ENCODE peak calls at places on chromosomes 11 and 22, in five cellular contexts. S is GM23338, H is AG09319, R is GM20000, B is GM13977. U is an unnamed sample.

GRCh38 chr11:95542868-95543551 is 246.6 kb downstream of the FAM76B start:
- DNase-seq in R (no peak), H (no peak), B (no peak), S (no peak), U (no peak)

GRCh38 chr22:37647928-37648327 is 8.5 kb downstream of the SH3BP1 start:
- DNase-seq in H (no peak), R (no peak), B (no peak), S (no peak), U (no peak)

GRCh38 chr22:38782402-38783094 is 11.4 kb downstream of the DNAL4 start:
- DNase-seq in B (peak), S (no peak), H (no peak), R (no peak), U (peak)

GRCh38 chr11:86673055-86673843 is 833 bp upstream of the ME3 start:
- DNase-seq in R (no peak), H (no peak), S (no peak), B (no peak), U (no peak)

GRCh38 chr11:46537121-46537520 is 56.7 kb downstream of the AMBRA1 start:
- DNase-seq in B (no peak), S (peak), H (no peak), R (no peak), U (no peak)

GRCh38 chr22:43754176-43754575 is 57.9 kb downstream of the EFCAB6 start:
- DNase-seq in S (no peak), H (no peak), B (no peak), R (no peak), U (no peak)

GRCh38 chr11:102850973-102851745 is 7.8 kb upstream of the MMP3 start:
- DNase-seq in H (peak), S (no peak), R (no peak), B (no peak), U (no peak)

GRCh38 chr11:100576044-100577021 is 110.8 kb upstream of the ARHGAP42 start:
- DNase-seq in R (peak), B (peak), S (peak), H (no peak), U (peak)

GRCh38 chr11:94954753-94955152 is 18.6 kb downstream of the CWC15 start:
- DNase-seq in R (no peak), S (no peak), H (no peak), B (no peak), U (no peak)

GRCh38 chr11:1926156-1927031 is 6.9 kb downstream of the TNNT3 start:
- DNase-seq in R (no peak), B (peak), H (no peak), S (no peak), U (no peak)

GRCh38 chr11:19675397-19675796 is 37.2 kb upstream of the NAV2 start:
- DNase-seq in S (no peak), B (no peak), H (no peak), R (no peak), U (no peak)

GRCh38 chr11:42840856-42841255 is 470.9 kb upstream of the API5 start:
- DNase-seq in B (no peak), H (no peak), R (no peak), S (peak), U (no peak)

GRCh38 chr22:47177334-47177815 is 414.9 kb downstream of the TBC1D22A start:
- DNase-seq in B (no peak), H (no peak), R (no peak), S (no peak), U (no peak)

GRCh38 chr11:115530752-115531151 is 26.5 kb upstream of the CADM1 start:
- DNase-seq in R (peak), S (peak), H (no peak), B (no peak), U (peak)

GRCh38 chr11:66136752-66137123 is 66.7 kb downstream of the PACS1 start:
- DNase-seq in B (no peak), H (no peak), S (no peak), R (no peak), U (no peak)

GRCh38 chr22:40578171-40578570 is 58.3 kb downstream of the MRTFA start:
- DNase-seq in H (no peak), B (no peak), R (peak), S (no peak), U (no peak)

GRCh38 chr11:71307811-71308645 is 55.7 kb upstream of the SHANK2 start:
- DNase-seq in R (no peak), B (no peak), H (no peak), S (no peak), U (no peak)

GRCh38 chr11:66967670-66968425 is 7.3 kb upstream of the C11orf86 start:
- DNase-seq in S (no peak), H (no peak), B (no peak), R (no peak), U (no peak)

GRCh38 chr11:11346249-11346648 is 6.8 kb downstream of the CSNK2A3 start:
- DNase-seq in R (no peak), S (no peak), B (no peak), H (no peak), U (no peak)

GRCh38 chr11:84655729-84656128 is 971.4 kb downstream of the DLG2 start:
- DNase-seq in S (peak), R (no peak), H (no peak), B (no peak), U (no peak)

GRCh38 chr11:47987781-47988180 is 7.4 kb downstream of the PTPRJ start:
- DNase-seq in S (no peak), R (no peak), H (no peak), B (no peak), U (no peak)

DNA sequence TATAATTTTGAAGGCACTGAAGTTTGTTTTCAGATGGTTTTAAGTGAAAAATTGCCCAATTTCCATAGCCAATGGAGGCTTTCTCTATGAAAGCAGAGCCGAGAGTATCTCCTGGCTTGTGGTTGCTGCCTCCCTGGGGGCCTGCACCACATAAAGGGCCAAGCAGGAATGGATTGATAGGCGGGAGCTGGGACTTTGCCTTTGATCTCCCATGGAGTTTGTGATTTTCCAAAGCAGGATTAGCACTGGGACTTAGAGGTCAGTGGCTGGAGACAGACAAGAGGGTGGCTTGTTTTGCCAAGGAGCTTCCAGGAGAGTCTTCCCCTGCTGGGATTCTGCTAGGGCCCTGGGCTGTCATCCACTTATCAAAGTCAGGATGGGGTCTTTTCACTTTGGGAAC is 40.7 kb upstream of the OLFML1 start:
- DNase-seq in H (no peak), B (no peak), R (no peak), S (no peak), U (no peak)
- TF ChIP-seq CTCF in H (no peak), B (no peak), R (no peak), S (no peak), U (no peak)

DNA sequence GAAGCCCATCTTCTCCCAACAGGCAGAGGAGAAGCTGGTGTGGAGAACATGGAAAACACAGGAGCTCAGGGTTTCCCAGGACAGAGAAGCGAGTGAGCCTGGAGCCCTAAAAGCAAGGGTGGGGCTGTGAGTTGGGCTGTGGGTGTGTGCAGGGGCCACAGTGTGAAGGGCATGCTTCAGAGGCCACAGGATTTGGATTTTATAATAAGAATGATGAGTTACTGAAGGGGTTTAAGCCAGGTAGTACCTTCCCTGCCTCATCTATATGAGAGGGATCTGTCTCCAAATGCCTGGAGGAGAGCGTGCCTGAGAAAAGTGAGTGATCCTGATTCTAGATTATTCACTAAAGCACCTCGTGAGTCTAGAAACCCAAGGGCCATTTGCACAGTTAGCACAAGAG is 106.8 kb downstream of the VPREB1 start:
- DNase-seq in R (no peak), S (no peak), H (no peak), B (no peak), U (no peak)
- TF ChIP-seq CTCF in R (no peak), S (no peak), H (no peak), B (no peak), U (no peak)

GRCh38 chr22:50146440-50147228 is 23.9 kb upstream of the PANX2 start:
- DNase-seq in R (no peak), H (no peak), S (no peak), B (no peak), U (peak)
- TF ChIP-seq CTCF in R (peak), H (peak), S (no peak), B (no peak), U (no peak)

GRCh38 chr11:23555085-23555484 is 694.8 kb upstream of the CCDC179 start:
- DNase-seq in R (no peak), B (no peak), S (no peak), H (no peak), U (no peak)

GRCh38 chr11:23556163-23556750 is 696.0 kb upstream of the CCDC179 start:
- DNase-seq in H (no peak), S (peak), B (no peak), R (no peak), U (no peak)

GRCh38 chr11:23554002-23554401 is 693.7 kb upstream of the CCDC179 start:
- DNase-seq in S (peak), H (no peak), B (no peak), R (no peak), U (no peak)
- TF ChIP-seq CTCF in S (peak), H (peak), B (no peak), R (no peak), U (no peak)

GRCh38 chr11:129184581-129184980 is 7.5 kb downstream of the ARHGAP32 start:
- DNase-seq in H (no peak), R (no peak), S (no peak), B (no peak), U (no peak)

GRCh38 chr11:129190087-129190486 is 2.0 kb downstream of the ARHGAP32 start:
- DNase-seq in R (no peak), B (no peak), S (no peak), H (peak), U (no peak)

GRCh38 chr11:129191649-129192048 is 476 bp downstream of the ARHGAP32 start:
- DNase-seq in R (no peak), B (no peak), H (no peak), S (no peak), U (no peak)

GRCh38 chr11:129192150-129192549 is at the start of gene ARHGAP32:
- DNase-seq in H (no peak), B (no peak), R (no peak), S (no peak), U (no peak)

GRCh38 chr11:129189646-129190045 is 2.5 kb downstream of the ARHGAP32 start:
- DNase-seq in S (no peak), B (no peak), R (no peak), H (no peak), U (no peak)
- TF ChIP-seq CTCF in S (no peak), B (no peak), R (no peak), H (no peak), U (no peak)

GRCh38 chr11:125367710-125368109 is 128.4 kb downstream of the FEZ1 start:
- DNase-seq in H (no peak), R (no peak), S (no peak), B (no peak), U (no peak)

GRCh38 chr11:125365196-125365931 is 130.7 kb downstream of the FEZ1 start:
- DNase-seq in S (no peak), H (no peak), B (no peak), R (no peak), U (no peak)

GRCh38 chr11:125360066-125360465 is 136.0 kb downstream of the FEZ1 start:
- DNase-seq in H (no peak), R (no peak), B (no peak), S (no peak), U (no peak)

GRCh38 chr11:125368757-125369156 is 127.3 kb downstream of the FEZ1 start:
- DNase-seq in H (no peak), B (no peak), R (no peak), S (no peak), U (no peak)

GRCh38 chr11:125364085-125364822 is 131.8 kb downstream of the FEZ1 start:
- DNase-seq in H (no peak), B (no peak), R (no peak), S (no peak), U (no peak)
- TF ChIP-seq CTCF in H (no peak), B (no peak), R (no peak), S (peak), U (no peak)

U was measured in GM10248.